ENCODE peak calls at places on chromosomes 5 and 9, in six cellular contexts. R is uterus, B is adrenal gland, L is H1, S is K562, Y is transverse colon. K is an unnamed sample.

GRCh38 chr9:123216387-123216786 is 52.0 kb downstream of the STRBP start:
- DNase-seq in Y (no peak), L (no peak), S (no peak), R (no peak), B (no peak), K (no peak)

GRCh38 chr5:118722165-118723020 is 266.0 kb downstream of the DTWD2 start:
- DNase-seq in B (no peak), Y (no peak), S (no peak), L (no peak), R (no peak), K (no peak)

GRCh38 chr9:119114681-119115080 is 254.6 kb downstream of the BRINP1 start:
- DNase-seq in R (no peak), S (no peak), B (no peak), L (no peak), Y (no peak), K (no peak)

GRCh38 chr5:170363671-170364070 is 25.5 kb downstream of the KCNMB1 start:
- DNase-seq in B (no peak), R (no peak), S (no peak), L (no peak), Y (no peak), K (no peak)

GRCh38 chr5:64680289-64680688 is 10.0 kb upstream of the SHISAL2B start:
- DNase-seq in R (no peak), L (no peak), Y (no peak), B (no peak), S (peak; percentile 22), K (no peak)

GRCh38 chr5:148839960-148840359 is 13.5 kb downstream of the ADRB2 start:
- DNase-seq in B (no peak), Y (no peak), R (no peak), L (no peak), S (no peak), K (no peak)

GRCh38 chr5:43661102-43661501 is 58.1 kb downstream of the NNT start:
- DNase-seq in R (peak; percentile 28), S (peak; percentile 74), Y (no peak), L (peak; percentile 55), B (peak; percentile 42), K (no peak)

GRCh38 chr5:60026174-60026573 is 132.6 kb upstream of the PDE4D start:
- DNase-seq in B (no peak), Y (no peak), S (no peak), L (no peak), R (no peak), K (no peak)

GRCh38 chr5:20678814-20679298 is 690.9 kb upstream of the CDH18 start:
- DNase-seq in Y (no peak), B (no peak), S (peak; percentile 12), L (no peak), R (no peak), K (no peak)

GRCh38 chr9:93902051-93902779 is 52.9 kb downstream of the BARX1 start:
- DNase-seq in S (no peak), L (peak; percentile 34), B (peak; percentile 4), R (no peak), Y (peak; percentile 1), K (peak; percentile 55)

GRCh38 chr5:157046041-157046440 is 12.9 kb downstream of the HAVCR1 start:
- DNase-seq in L (no peak), S (no peak), R (no peak), B (peak; percentile 86), Y (peak; percentile 46), K (no peak)

GRCh38 chr5:104189031-104189430 is 626.4 kb upstream of the NUDT12 start:
- DNase-seq in L (no peak), R (no peak), B (no peak), S (no peak), Y (no peak), K (no peak)

GRCh38 chr9:38331141-38331540 is 61.4 kb upstream of the ALDH1B1 start:
- DNase-seq in L (no peak), R (no peak), Y (no peak), B (no peak), S (no peak), K (no peak)

GRCh38 chr9:125325821-125326220 is 64.2 kb downstream of the GAPVD1 start:
- DNase-seq in Y (no peak), L (no peak), S (no peak), B (no peak), R (no peak), K (no peak)

GRCh38 chr5:61275841-61276240 is 56.2 kb upstream of the ZSWIM6 start:
- DNase-seq in L (no peak), Y (peak; percentile 35), S (peak; percentile 9), B (peak; percentile 72), R (no peak), K (peak; percentile 80)

GRCh38 chr9:5112109-5112592 is 73.3 kb downstream of the INSL6 start:
- DNase-seq in Y (no peak), B (no peak), S (no peak), L (no peak), R (no peak), K (peak; percentile 62)

GRCh38 chr5:19605846-19606407 is 382.1 kb downstream of the CDH18 start:
- DNase-seq in Y (no peak), B (no peak), S (no peak), L (no peak), R (no peak), K (no peak)

GRCh38 chr9:131824175-131824594 is 84.3 kb upstream of the RAPGEF1 start:
- DNase-seq in L (no peak), R (no peak), Y (no peak), B (no peak), S (no peak), K (no peak)

GRCh38 chr9:70554881-70555280 is 140.4 kb upstream of the KLF9 start:
- DNase-seq in S (no peak), R (no peak), Y (no peak), L (no peak), B (no peak), K (no peak)

GRCh38 chr9:110083866-110084265 is 124.1 kb downstream of the C9orf152 start:
- DNase-seq in B (no peak), Y (no peak), R (no peak), S (no peak), L (no peak), K (no peak)

GRCh38 chr9:97803167-97804058 is 49.6 kb upstream of the FOXE1 start:
- DNase-seq in L (peak; percentile 84), S (peak; percentile 81), Y (peak; percentile 77), R (peak; percentile 20), B (peak; percentile 68), K (peak; percentile 78)

GRCh38 chr9:86126998-86127972 is 27.9 kb upstream of the GOLM1 start:
- DNase-seq in Y (peak; percentile 80), L (peak; percentile 77), R (no peak), B (peak; percentile 99), S (peak; percentile 64), K (no peak)

GRCh38 chr5:6950250-6950649 is 237.0 kb downstream of the TENT4A start:
- DNase-seq in R (no peak), S (no peak), Y (no peak), L (no peak), B (no peak), K (no peak)

GRCh38 chr5:133192716-133193115 is 140.9 kb downstream of the HSPA4 start:
- DNase-seq in L (no peak), B (no peak), R (no peak), S (no peak), Y (no peak), K (no peak)

GRCh38 chr5:172929371-172929838 is 29.8 kb upstream of the RPL26L1 start:
- DNase-seq in Y (no peak), B (no peak), S (no peak), R (no peak), L (no peak), K (no peak)

GRCh38 chr5:148730955-148731898 is 76.9 kb upstream of the HTR4 start:
- DNase-seq in B (peak; percentile 86), Y (peak; percentile 79), S (peak; percentile 90), R (peak; percentile 77), L (peak; percentile 54), K (peak; percentile 89)

GRCh38 chr9:114745108-114745848 is 60.6 kb downstream of the TNFSF15 start:
- DNase-seq in S (no peak), B (no peak), R (no peak), L (no peak), Y (no peak), K (no peak)

GRCh38 chr9:18238752-18239151 is 235.2 kb upstream of the ADAMTSL1 start:
- DNase-seq in Y (no peak), R (no peak), L (no peak), B (no peak), S (no peak), K (no peak)

GRCh38 chr9:95938724-95939123 is 63.2 kb downstream of the ERCC6L2 start:
- DNase-seq in Y (no peak), R (no peak), L (no peak), S (no peak), B (no peak), K (no peak)
- H3K9me3 ChIP-seq in Y (no peaks in the 10 kb centered on the region), R (no peaks in the 10 kb centered on the region), L (no peaks in the 10 kb centered on the region), S (no peaks in the 10 kb centered on the region), B (peaks cover 2% of the 10 kb centered on the region), K (no peaks in the 10 kb centered on the region)

GRCh38 chr9:128917151-128917849 is 3.5 kb upstream of the PHYHD1 start:
- DNase-seq in L (no peak), S (no peak), R (peak; percentile 86), Y (peak; percentile 73), B (peak; percentile 91), K (peak; percentile 93)
- TF ChIP-seq POLR2A in L (no peak), S (no peak), R (peak; percentile 40), Y (no peak), B (peak; percentile 25), K (no peak)

GRCh38 chr9:138051586-138052321 is 174.2 kb downstream of the CACNA1B start:
- DNase-seq in Y (no peak), L (no peak), B (no peak), S (no peak), R (no peak), K (peak; percentile 41)

GRCh38 chr9:138053996-138054752 is 176.6 kb downstream of the CACNA1B start:
- DNase-seq in S (peak; percentile 14), L (peak; percentile 35), Y (no peak), B (no peak), R (no peak), K (peak; percentile 39)

GRCh38 chr9:138052322-138052615 is 174.7 kb downstream of the CACNA1B start:
- DNase-seq in R (no peak), L (peak; percentile 37), B (no peak), S (no peak), Y (no peak), K (no peak)

GRCh38 chr9:138053321-138053868 is 175.8 kb downstream of the CACNA1B start:
- DNase-seq in L (peak; percentile 51), S (peak; percentile 53), B (no peak), R (no peak), Y (no peak), K (no peak)

DNA sequence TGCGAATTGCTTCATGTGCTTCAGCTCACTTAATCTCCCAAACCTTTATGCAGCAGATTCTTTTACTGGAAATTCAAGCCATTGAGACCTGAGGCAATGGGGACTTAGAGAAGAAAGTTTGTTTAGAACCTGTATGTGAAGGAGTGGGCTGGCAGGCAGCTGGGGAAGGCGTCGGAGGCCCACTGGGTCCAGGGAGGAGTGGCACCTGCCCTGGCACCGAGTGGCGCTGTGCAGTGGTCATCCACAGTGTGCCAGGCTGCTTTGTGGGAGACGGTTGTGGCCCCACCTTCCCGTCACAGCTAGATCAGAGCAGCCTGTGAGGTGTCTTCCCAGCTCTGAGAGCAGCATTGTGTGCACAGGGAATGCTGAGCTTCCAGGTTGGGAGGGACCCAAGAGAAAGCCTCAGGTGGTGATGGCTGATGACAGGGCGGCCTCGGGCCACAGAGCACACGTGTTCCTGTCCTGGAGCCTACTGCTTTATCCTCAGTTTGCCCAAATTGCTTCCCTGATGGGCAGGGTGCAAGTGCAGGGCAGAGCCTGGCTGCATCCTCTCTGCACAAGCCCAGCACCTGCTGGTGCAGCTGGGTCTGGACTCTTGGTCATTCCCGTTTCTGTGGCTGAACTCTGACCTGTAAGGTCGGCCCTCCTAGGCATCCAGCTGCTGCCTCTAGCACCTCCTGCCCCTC is 175.2 kb downstream of the CACNA1B start:
- DNase-seq in R (no peak), S (no peak), L (no peak), B (no peak), Y (no peak), K (peak; percentile 38)
- H3K9me3 ChIP-seq in R (no peaks in the 10 kb centered on the region), S (no peaks in the 10 kb centered on the region), L (peaks cover 70% of the 10 kb centered on the region), B (no peaks in the 10 kb centered on the region), Y (no peaks in the 10 kb centered on the region), K (no peaks in the 10 kb centered on the region)

GRCh38 chr5:30279237-30279636 is 914.2 kb upstream of the CDH6 start:
- DNase-seq in Y (no peak), B (no peak), S (no peak), L (no peak), R (no peak), K (no peak)
- TF ChIP-seq POLR2A in Y (no peak), B (no peak), S (no peak), L (no peak), R (no peak), K (no peak)